ENCODE peak calls at places on chromosomes 2 and 18, in seven cellular contexts. N, A, P, S, V, C and R are unnamed samples.
A peak's percentile ranks its signal among the peaks of the same experiment; 100 is the strongest.

GRCh38 chr2:5791371-5791770 is 99.2 kb downstream of the SOX11 start:
- DNase-seq in A (no peak), N (no peak), P (no peak), S (no peak), C (no peak), V (no peak), R (no peak)

GRCh38 chr18:35136248-35136647 is 95.0 kb downstream of the MAPRE2 start:
- DNase-seq in S (no peak), V (no peak), P (no peak), C (no peak), N (peak; percentile 31), A (no peak), R (no peak)

GRCh38 chr2:39481611-39482010 is 44.5 kb upstream of the MAP4K3 start:
- DNase-seq in S (no peak), A (no peak), V (no peak), P (no peak), C (no peak), N (no peak), R (no peak)

GRCh38 chr2:204274487-204274886 is 270.8 kb upstream of the PARD3B start:
- DNase-seq in A (no peak), C (no peak), N (no peak), S (no peak), V (no peak), P (no peak), R (no peak)

GRCh38 chr2:29166237-29166630 is 51.0 kb downstream of the CLIP4 start:
- DNase-seq in N (no peak), C (no peak), V (no peak), S (no peak), P (no peak), A (no peak), R (no peak)

GRCh38 chr2:11865820-11866219 is 119.4 kb downstream of the LPIN1 start:
- DNase-seq in C (no peak), S (no peak), V (no peak), A (no peak), P (no peak), N (no peak), R (no peak)

GRCh38 chr2:74267068-74267467 is 68.7 kb downstream of the MTHFD2 start:
- DNase-seq in A (no peak), V (peak; percentile 57), N (peak; percentile 61), P (no peak), S (no peak), C (peak; percentile 53), R (no peak)

GRCh38 chr2:214465386-214466146 is 54.7 kb downstream of the VWC2L start:
- DNase-seq in V (peak; percentile 13), N (no peak), S (no peak), A (no peak), C (no peak), P (no peak), R (peak; percentile 48)

GRCh38 chr18:73164430-73164829 is 296.6 kb upstream of the NETO1 start:
- DNase-seq in C (no peak), N (no peak), V (no peak), P (no peak), A (no peak), S (no peak), R (no peak)

GRCh38 chr18:55343396-55344073 is 244.5 kb downstream of the TCF4 start:
- DNase-seq in V (no peak), P (no peak), N (peak; percentile 5), A (no peak), C (no peak), S (no peak), R (no peak)

GRCh38 chr18:21599585-21600525 is 649 bp downstream of the ESCO1 start:
- DNase-seq in P (peak; percentile 82), N (peak; percentile 73), C (no peak), V (peak; percentile 62), S (no peak), A (no peak), R (peak; percentile 36)

GRCh38 chr2:23925702-23926288 is 1.1 kb downstream of the ATAD2B start:
- DNase-seq in V (peak; percentile 44), N (peak; percentile 14), S (no peak), P (no peak), A (peak; percentile 87), C (no peak), R (no peak)

GRCh38 chr2:161990036-161990435 is 84.0 kb downstream of the DPP4 start:
- DNase-seq in P (no peak), C (no peak), S (no peak), A (no peak), V (no peak), N (no peak), R (no peak)

GRCh38 chr2:23654756-23655155 is 269.8 kb downstream of the KLHL29 start:
- DNase-seq in V (no peak), P (no peak), A (no peak), C (no peak), S (no peak), N (no peak), R (no peak)

GRCh38 chr2:187815113-187815512 is 260.9 kb upstream of the TFPI start:
- DNase-seq in A (no peak), N (no peak), P (no peak), V (no peak), C (no peak), S (no peak), R (no peak)

GRCh38 chr2:83364264-83364663 is 1094.8 kb downstream of the SUCLG1 start:
- DNase-seq in P (no peak), C (no peak), N (no peak), A (no peak), V (no peak), S (no peak), R (no peak)

GRCh38 chr2:229519655-229520054 is 194.7 kb downstream of the DNER start:
- DNase-seq in N (no peak), C (no peak), S (no peak), V (no peak), P (no peak), A (no peak), R (no peak)

GRCh38 chr18:27803957-27804356 is 373.0 kb downstream of the CDH2 start:
- DNase-seq in A (no peak), P (no peak), S (no peak), V (no peak), N (no peak), C (no peak), R (no peak)

GRCh38 chr2:191206613-191207471 is 38.4 kb upstream of the MYO1B start:
- DNase-seq in A (no peak), C (no peak), V (no peak), N (no peak), P (no peak), S (no peak), R (no peak)

GRCh38 chr2:101151859-101152194 is 645 bp upstream of the TBC1D8 start:
- DNase-seq in P (no peak), C (no peak), V (no peak), S (no peak), N (no peak), A (no peak), R (no peak)

GRCh38 chr2:174660984-174661675 is 63.5 kb upstream of the WIPF1 start:
- DNase-seq in N (no peak), S (no peak), P (no peak), C (no peak), V (no peak), A (no peak), R (no peak)

GRCh38 chr2:174662859-174663258 is 65.3 kb upstream of the WIPF1 start:
- DNase-seq in S (no peak), N (no peak), A (no peak), C (no peak), V (no peak), P (no peak), R (no peak)

GRCh38 chr2:174664084-174664759 is 66.6 kb upstream of the WIPF1 start:
- DNase-seq in A (no peak), C (no peak), V (no peak), S (no peak), N (no peak), P (no peak), R (no peak)

GRCh38 chr2:174663572-174663971 is 66.0 kb upstream of the WIPF1 start:
- DNase-seq in V (no peak), N (no peak), S (no peak), A (no peak), C (no peak), P (peak; percentile 68), R (no peak)

GRCh38 chr2:174662459-174662858 is 64.9 kb upstream of the WIPF1 start:
- DNase-seq in P (no peak), S (no peak), N (no peak), C (no peak), A (no peak), V (no peak), R (no peak)
- TF ChIP-seq JUND in P (peak; percentile 65), S (no peak), N (no peak), C (no peak), A (no peak), V (no peak), R (no peak)

GRCh38 chr2:45643095-45643494 is 8.4 kb upstream of the PRKCE start:
- DNase-seq in S (no peak), V (no peak), A (no peak), N (no peak), P (no peak), C (no peak), R (no peak)
- TF ChIP-seq JUND in S (no peak), V (no peak), A (no peak), N (no peak), P (no peak), C (no peak), R (no peak)

GRCh38 chr2:181306785-181307184 is 150.4 kb upstream of the ITGA4 start:
- DNase-seq in P (no peak), C (no peak), N (no peak), V (no peak), S (no peak), A (no peak), R (no peak)

GRCh38 chr2:181307203-181307991 is 149.8 kb upstream of the ITGA4 start:
- DNase-seq in A (no peak), V (no peak), P (no peak), C (no peak), S (no peak), N (no peak), R (no peak)

GRCh38 chr2:181300600-181301291 is 156.4 kb upstream of the ITGA4 start:
- DNase-seq in A (no peak), P (no peak), V (no peak), C (no peak), N (no peak), S (no peak), R (no peak)

GRCh38 chr2:181305151-181306123 is 151.7 kb upstream of the ITGA4 start:
- DNase-seq in P (no peak), A (peak; percentile 96), C (no peak), N (no peak), S (no peak), V (peak; percentile 95), R (no peak)

GRCh38 chr2:181304011-181304844 is 153.0 kb upstream of the ITGA4 start:
- DNase-seq in A (no peak), V (no peak), N (no peak), C (no peak), S (no peak), P (no peak), R (no peak)
- TF ChIP-seq JUND in A (no peak), V (no peak), N (no peak), C (no peak), S (no peak), P (no peak), R (no peak)

DNA sequence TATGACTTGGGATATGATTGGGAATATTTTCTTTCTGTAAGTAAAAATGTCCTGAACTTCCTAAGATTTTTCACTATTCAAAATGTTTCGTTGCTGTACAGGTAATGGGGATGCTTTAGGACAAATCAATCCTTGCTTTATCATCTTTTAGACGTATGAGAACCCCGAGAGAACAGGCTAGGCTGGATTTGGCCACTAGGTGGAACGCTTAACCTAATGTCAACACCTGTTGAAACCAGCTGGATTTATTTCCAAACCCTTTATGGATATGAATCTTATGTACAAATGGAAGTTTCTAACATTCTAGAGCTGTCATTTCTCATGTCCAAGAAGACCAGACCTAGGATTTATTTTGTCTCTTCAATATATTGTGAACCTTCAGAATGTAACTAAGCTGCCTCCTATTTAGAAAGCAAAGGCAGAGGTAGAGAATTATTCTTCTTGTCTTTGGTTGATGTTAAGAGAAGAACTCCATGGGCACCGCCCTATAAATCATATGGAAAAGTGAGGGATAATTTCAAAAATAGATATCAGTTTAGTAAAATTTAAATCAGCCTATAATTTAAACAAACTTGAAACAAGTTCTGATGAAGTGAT is 96.7 kb downstream of the PMAIP1 start:
- DNase-seq in A (no peak), S (no peak), V (peak; percentile 15), C (peak; percentile 59), P (peak; percentile 58), N (peak; percentile 35), R (peak; percentile 51)
- TF ChIP-seq JUND in A (no peak), S (no peak), V (no peak), C (no peak), P (no peak), N (no peak), R (no peak)